ENCODE peak calls at places on chromosomes 7 and 10, in six cellular contexts. One of them, this sample, is unnamed.

GRCh38 chr10:67666416-67667043 is 29.5 kb downstream of the CTNNA3 start:
- DNase-seq in IMR-90: peak; percentile 30
- DNase-seq in right cardiac atrium: no peak
- DNase-seq in lung: no peak
- DNase-seq in GM12865: peak; percentile 20
- DNase-seq in pancreas: no peak
- DNase-seq in this sample: no peak

GRCh38 chr10:46033602-46034011 is 3.2 kb upstream of the NCOA4 start:
- DNase-seq in lung: no peak
- DNase-seq in pancreas: no peak
- DNase-seq in right cardiac atrium: no peak
- DNase-seq in IMR-90: peak; percentile 83
- DNase-seq in GM12865: no peak
- DNase-seq in this sample: no peak

GRCh38 chr7:27459729-27460048 is 203.0 kb downstream of the HIBADH start:
- DNase-seq in pancreas: no peak
- DNase-seq in GM12865: no peak
- DNase-seq in IMR-90: no peak
- DNase-seq in lung: no peak
- DNase-seq in right cardiac atrium: no peak
- DNase-seq in this sample: no peak

GRCh38 chr10:44293842-44294241 is 91.1 kb downstream of the CXCL12 start:
- DNase-seq in pancreas: no peak
- DNase-seq in IMR-90: peak; percentile 92
- DNase-seq in GM12865: no peak
- DNase-seq in right cardiac atrium: peak; percentile 65
- DNase-seq in lung: peak; percentile 81
- DNase-seq in this sample: no peak

GRCh38 chr7:47507514-47507913 is 74.4 kb downstream of the TNS3 start:
- DNase-seq in lung: no peak
- DNase-seq in GM12865: no peak
- DNase-seq in right cardiac atrium: no peak
- DNase-seq in IMR-90: no peak
- DNase-seq in pancreas: no peak
- DNase-seq in this sample: no peak

GRCh38 chr10:113297226-113297625 is 255.6 kb upstream of the HABP2 start:
- DNase-seq in lung: no peak
- DNase-seq in right cardiac atrium: no peak
- DNase-seq in IMR-90: peak; percentile 14
- DNase-seq in GM12865: no peak
- DNase-seq in pancreas: no peak
- DNase-seq in this sample: no peak

GRCh38 chr7:98119257-98119918 is 12.7 kb downstream of the LMTK2 start:
- DNase-seq in lung: no peak
- DNase-seq in pancreas: no peak
- DNase-seq in IMR-90: peak; percentile 79
- DNase-seq in GM12865: no peak
- DNase-seq in right cardiac atrium: no peak
- DNase-seq in this sample: no peak

GRCh38 chr7:44983742-44984477 is 5.1 kb upstream of the MYO1G start:
- DNase-seq in GM12865: no peak
- DNase-seq in pancreas: no peak
- DNase-seq in IMR-90: no peak
- DNase-seq in right cardiac atrium: no peak
- DNase-seq in lung: no peak
- DNase-seq in this sample: no peak

GRCh38 chr10:107806006-107806405 is 641.5 kb upstream of the SORCS1 start:
- DNase-seq in IMR-90: no peak
- DNase-seq in lung: no peak
- DNase-seq in pancreas: no peak
- DNase-seq in right cardiac atrium: no peak
- DNase-seq in GM12865: no peak
- DNase-seq in this sample: no peak

GRCh38 chr7:70113543-70113942 is 515.3 kb downstream of the AUTS2 start:
- DNase-seq in pancreas: no peak
- DNase-seq in right cardiac atrium: no peak
- DNase-seq in lung: no peak
- DNase-seq in GM12865: no peak
- DNase-seq in IMR-90: no peak
- DNase-seq in this sample: no peak

GRCh38 chr7:34900891-34901493 is 136.3 kb downstream of the DPY19L1 start:
- DNase-seq in pancreas: no peak
- DNase-seq in lung: no peak
- DNase-seq in GM12865: peak; percentile 17
- DNase-seq in right cardiac atrium: no peak
- DNase-seq in IMR-90: no peak
- DNase-seq in this sample: peak; percentile 28

GRCh38 chr10:56561336-56561735 is 200.3 kb upstream of the ZWINT start:
- DNase-seq in IMR-90: no peak
- DNase-seq in lung: no peak
- DNase-seq in pancreas: no peak
- DNase-seq in GM12865: no peak
- DNase-seq in right cardiac atrium: no peak
- DNase-seq in this sample: no peak

GRCh38 chr10:105540381-105540780 is 899.3 kb downstream of the SORCS3 start:
- DNase-seq in right cardiac atrium: no peak
- DNase-seq in IMR-90: no peak
- DNase-seq in pancreas: no peak
- DNase-seq in GM12865: no peak
- DNase-seq in lung: no peak
- DNase-seq in this sample: no peak

GRCh38 chr10:105535478-105535877 is 894.4 kb downstream of the SORCS3 start:
- DNase-seq in right cardiac atrium: no peak
- DNase-seq in pancreas: no peak
- DNase-seq in IMR-90: no peak
- DNase-seq in lung: no peak
- DNase-seq in GM12865: no peak
- DNase-seq in this sample: no peak

GRCh38 chr10:105542401-105542800 is 901.3 kb downstream of the SORCS3 start:
- DNase-seq in right cardiac atrium: no peak
- DNase-seq in lung: no peak
- DNase-seq in GM12865: no peak
- DNase-seq in pancreas: no peak
- DNase-seq in IMR-90: no peak
- DNase-seq in this sample: no peak

DNA sequence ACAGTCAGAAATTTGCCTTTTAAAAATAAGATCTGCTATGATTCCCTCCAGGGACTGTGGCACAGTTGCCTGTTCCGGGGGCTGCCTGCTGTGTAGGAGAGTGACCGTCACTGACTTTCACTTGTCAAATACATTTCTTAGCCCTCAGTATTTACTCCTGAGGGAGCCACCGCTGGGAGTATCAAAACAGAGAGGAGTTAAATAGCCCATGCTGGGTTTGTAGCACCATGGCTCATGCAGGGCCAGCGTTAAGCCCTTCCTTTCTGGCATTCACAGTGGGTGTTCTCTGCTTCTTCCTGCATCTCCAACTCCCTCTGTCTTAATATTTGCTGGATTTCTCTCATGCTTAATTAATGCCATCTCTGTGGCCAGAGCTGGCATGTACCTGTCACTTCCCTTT is 897.8 kb downstream of the SORCS3 start:
- DNase-seq in right cardiac atrium: no peak
- DNase-seq in IMR-90: no peak
- DNase-seq in lung: no peak
- DNase-seq in GM12865: no peak
- DNase-seq in pancreas: no peak
- DNase-seq in this sample: no peak
- H3K4me3 ChIP-seq in right cardiac atrium: no peak overlapping the region
- H3K4me3 ChIP-seq in IMR-90: no peak overlapping the region
- H3K4me3 ChIP-seq in lung: no peak overlapping the region
- H3K4me3 ChIP-seq in GM12865: no peak overlapping the region
- H3K4me3 ChIP-seq in pancreas: no peak overlapping the region
- H3K4me3 ChIP-seq in this sample: no peak overlapping the region

GRCh38 chr10:116286801-116287200 is 13.8 kb upstream of the GFRA1 start:
- DNase-seq in lung: no peak
- DNase-seq in GM12865: peak; percentile 11
- DNase-seq in pancreas: no peak
- DNase-seq in IMR-90: no peak
- DNase-seq in right cardiac atrium: no peak
- DNase-seq in this sample: no peak
- H3K4me3 ChIP-seq in lung: no peak overlapping the region
- H3K4me3 ChIP-seq in GM12865: no peak overlapping the region
- H3K4me3 ChIP-seq in pancreas: no peak overlapping the region
- H3K4me3 ChIP-seq in IMR-90: no peak overlapping the region
- H3K4me3 ChIP-seq in right cardiac atrium: no peak overlapping the region
- H3K4me3 ChIP-seq in this sample: no peak overlapping the region

GRCh38 chr10:97573021-97573420 is 442 bp downstream of the ANKRD2 start:
- DNase-seq in lung: no peak
- DNase-seq in IMR-90: peak; percentile 30
- DNase-seq in pancreas: no peak
- DNase-seq in GM12865: no peak
- DNase-seq in right cardiac atrium: no peak
- DNase-seq in this sample: no peak

GRCh38 chr10:97572214-97572989 is at the start of gene ANKRD2:
- DNase-seq in IMR-90: peak; percentile 79
- DNase-seq in GM12865: peak; percentile 84
- DNase-seq in pancreas: peak; percentile 85
- DNase-seq in lung: peak; percentile 78
- DNase-seq in right cardiac atrium: peak; percentile 88
- DNase-seq in this sample: peak; percentile 76

GRCh38 chr10:97571622-97572021 is 957 bp upstream of the ANKRD2 start:
- DNase-seq in IMR-90: no peak
- DNase-seq in right cardiac atrium: no peak
- DNase-seq in pancreas: no peak
- DNase-seq in lung: no peak
- DNase-seq in GM12865: no peak
- DNase-seq in this sample: no peak

GRCh38 chr10:97570146-97570788 is 2.3 kb upstream of the ANKRD2 start:
- DNase-seq in lung: no peak
- DNase-seq in pancreas: no peak
- DNase-seq in IMR-90: no peak
- DNase-seq in GM12865: no peak
- DNase-seq in right cardiac atrium: no peak
- DNase-seq in this sample: no peak

DNA sequence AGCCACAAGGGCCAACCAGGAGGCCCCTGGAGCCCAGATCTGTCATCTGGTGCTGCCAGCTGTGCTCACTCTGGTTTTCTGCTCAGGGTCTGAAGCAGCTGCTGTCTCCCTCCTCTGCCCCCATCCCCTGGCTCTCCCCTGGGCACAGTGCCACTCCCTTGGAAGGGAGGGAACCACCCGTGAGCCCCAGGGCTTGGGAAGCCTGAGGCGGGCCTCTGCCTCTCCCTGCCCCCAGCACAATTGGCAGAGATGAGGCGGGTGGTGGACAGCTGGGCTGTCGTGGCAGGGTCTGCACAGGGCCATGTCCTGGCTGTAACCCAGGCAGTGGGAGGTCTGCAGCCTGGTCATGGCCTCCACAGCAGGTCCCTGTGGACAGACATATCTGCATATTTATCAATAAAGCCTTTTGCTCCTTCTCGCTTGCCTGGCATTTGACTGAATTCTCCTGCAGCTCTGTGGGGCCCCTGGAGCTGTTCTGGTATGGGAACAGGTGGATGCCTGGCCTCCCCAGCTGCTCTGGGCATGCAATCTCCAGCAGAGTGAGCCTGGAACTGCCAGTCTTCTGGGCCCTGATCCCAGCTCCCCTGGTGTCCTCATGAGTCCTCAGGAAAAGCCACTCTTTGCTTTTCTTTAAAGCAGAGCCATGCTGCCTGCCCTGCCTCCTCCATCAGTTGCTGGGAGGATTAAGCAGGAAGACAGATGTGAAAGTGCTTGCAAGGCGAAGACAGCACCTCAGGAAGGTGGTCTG is 1.6 kb upstream of the ANKRD2 start:
- DNase-seq in pancreas: no peak
- DNase-seq in lung: no peak
- DNase-seq in right cardiac atrium: no peak
- DNase-seq in GM12865: no peak
- DNase-seq in IMR-90: no peak
- DNase-seq in this sample: no peak
- H3K4me3 ChIP-seq in pancreas: no peak overlapping the region
- H3K4me3 ChIP-seq in lung: no peak overlapping the region
- H3K4me3 ChIP-seq in right cardiac atrium: no peak overlapping the region
- H3K4me3 ChIP-seq in GM12865: no peak overlapping the region
- H3K4me3 ChIP-seq in IMR-90: no peak overlapping the region
- H3K4me3 ChIP-seq in this sample: no peak overlapping the region

DNA sequence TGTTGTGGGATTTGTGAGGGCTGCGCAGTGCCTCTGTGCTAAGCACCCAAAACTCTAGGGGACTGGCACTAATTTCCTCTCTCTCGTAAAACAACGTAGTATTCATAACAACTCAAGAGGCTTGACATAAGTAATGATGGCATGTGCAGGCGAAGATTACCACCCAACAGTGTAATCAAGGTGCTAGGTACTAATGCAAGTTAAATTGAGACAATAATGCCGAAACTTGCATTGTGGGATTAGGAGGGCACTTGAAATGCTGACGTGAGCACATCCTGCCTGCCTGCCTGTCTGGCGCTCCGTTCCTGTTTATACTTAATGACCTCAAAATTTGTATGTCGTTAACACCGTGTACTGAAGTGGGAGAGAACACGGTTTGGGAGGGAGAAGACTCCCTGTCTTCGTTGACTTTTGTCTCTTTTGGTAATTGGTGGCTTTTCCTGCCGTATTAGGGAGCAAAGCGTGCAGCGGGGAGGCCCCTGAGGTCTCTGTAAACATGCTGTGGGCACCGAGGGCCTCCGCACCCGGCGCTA is 139.0 kb downstream of the MGMT start:
- DNase-seq in IMR-90: no peak
- DNase-seq in lung: no peak
- DNase-seq in GM12865: peak; percentile 75
- DNase-seq in pancreas: no peak
- DNase-seq in right cardiac atrium: no peak
- DNase-seq in this sample: no peak
- H3K4me3 ChIP-seq in IMR-90: no peak overlapping the region
- H3K4me3 ChIP-seq in lung: no peak overlapping the region
- H3K4me3 ChIP-seq in GM12865: peak overlapping the region; percentile 28
- H3K4me3 ChIP-seq in pancreas: no peak overlapping the region
- H3K4me3 ChIP-seq in right cardiac atrium: no peak overlapping the region
- H3K4me3 ChIP-seq in this sample: no peak overlapping the region

DNA sequence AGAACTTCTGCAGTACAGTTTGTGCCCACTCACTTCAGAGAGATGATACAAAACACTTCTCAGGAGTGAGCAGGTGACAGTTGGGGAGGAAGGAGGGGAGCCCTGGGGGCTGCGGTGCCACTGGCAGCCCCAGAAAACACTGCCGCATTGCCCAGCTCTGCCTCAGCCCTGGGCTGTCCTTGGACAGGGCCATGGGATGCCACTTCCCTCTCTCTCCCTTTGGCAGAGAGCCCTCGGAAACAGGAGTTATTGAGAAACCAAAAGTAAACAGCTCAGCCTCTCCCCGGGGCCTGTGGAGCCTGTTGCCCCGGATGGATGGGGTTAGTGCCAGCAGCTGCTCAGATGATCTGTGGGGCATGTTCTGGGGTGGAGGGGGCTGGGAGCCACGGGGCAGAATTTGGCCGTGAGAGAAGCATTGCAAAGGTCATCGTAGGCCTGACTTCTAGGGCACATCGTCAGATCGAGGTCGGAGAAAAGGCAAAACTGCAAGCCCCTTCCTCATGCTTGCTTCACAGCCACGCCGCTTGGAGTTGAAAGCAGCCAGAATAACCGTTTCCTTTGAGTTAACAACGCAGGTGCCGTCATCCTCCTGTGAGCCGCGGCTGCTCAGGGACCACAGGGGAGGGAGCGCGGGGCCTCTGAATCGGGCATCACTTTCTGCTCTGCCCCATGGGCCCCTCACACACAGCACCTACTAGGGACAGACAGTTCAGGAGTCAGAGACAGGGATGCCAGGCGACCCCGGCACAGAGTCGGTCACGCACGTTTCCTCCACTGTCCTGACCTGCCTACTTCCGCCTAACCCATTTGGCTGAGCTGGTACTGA is 256.4 kb downstream of the CAMK1D start:
- DNase-seq in GM12865: no peak
- DNase-seq in IMR-90: peak; percentile 60
- DNase-seq in lung: peak; percentile 85
- DNase-seq in right cardiac atrium: peak; percentile 75
- DNase-seq in pancreas: peak; percentile 85
- DNase-seq in this sample: peak; percentile 38
- H3K4me3 ChIP-seq in GM12865: no peak overlapping the region
- H3K4me3 ChIP-seq in IMR-90: no peak overlapping the region
- H3K4me3 ChIP-seq in lung: no peak overlapping the region
- H3K4me3 ChIP-seq in right cardiac atrium: no peak overlapping the region
- H3K4me3 ChIP-seq in pancreas: peak overlapping the region; percentile 33
- H3K4me3 ChIP-seq in this sample: peak overlapping the region; percentile 6